ENCODE peak calls at places on chromosomes 16 and 17, in nine cellular contexts. C is T-helper 1 cell; S is SHP77; O is ureter; G is midbrain; H is NCI-H1048; M is Caco-2; K is activated effector memory CD4-positive, alpha-beta T cell treated with anti-CD3 and anti-CD28 coated beads, Interleukin-2, amount 50 U/mL, for 16 hours; Y is activated T-cell treated with anti-CD3 and anti-CD28 coated beads, Interleukin-2, amount 50 U/mL, for 4 hours. U is an unnamed sample.

GRCh38 chr17:55964191-55964590 is 189.1 kb upstream of the ANKFN1 start:
- DNase-seq in S (no peak), Y (no peak), M (no peak), H (no peak), K (no peak), O (no peak), G (no peak), C (no peak), U (no peak)

GRCh38 chr17:77470330-77470786 is 329.6 kb downstream of the SEC14L1 start:
- DNase-seq in O (no peak), Y (no peak), K (no peak), S (no peak), G (no peak), C (no peak), M (no peak), H (no peak), U (no peak)

GRCh38 chr17:7716901-7717755 is at the start of gene DNAH2:
- DNase-seq in M (peak; percentile 84), S (peak; percentile 97), G (peak; percentile 50), K (peak; percentile 76), Y (no peak), O (peak; percentile 81), H (peak; percentile 83), C (no peak), U (no peak)

GRCh38 chr17:27600471-27600870 is 30.5 kb upstream of the LGALS9 start:
- DNase-seq in M (no peak), K (no peak), H (no peak), G (no peak), O (no peak), C (no peak), Y (no peak), S (no peak), U (no peak)

GRCh38 chr17:59527325-59527917 is 38.0 kb upstream of the DHX40 start:
- DNase-seq in O (no peak), C (no peak), G (no peak), H (no peak), S (no peak), Y (no peak), M (peak; percentile 41), K (no peak), U (no peak)

GRCh38 chr16:19705843-19706242 is 12.2 kb downstream of the KNOP1 start:
- DNase-seq in H (no peak), C (no peak), G (no peak), O (no peak), K (no peak), S (no peak), M (no peak), Y (no peak), U (no peak)

GRCh38 chr17:30212750-30213149 is 22.7 kb downstream of the SLC6A4 start:
- DNase-seq in G (no peak), O (no peak), H (no peak), C (no peak), S (no peak), K (no peak), Y (no peak), M (no peak), U (no peak)

GRCh38 chr17:38871992-38872605 is 2.2 kb downstream of the LASP1 start:
- DNase-seq in K (no peak), H (no peak), Y (no peak), O (no peak), M (no peak), G (no peak), S (no peak), C (no peak), U (no peak)